ENCODE peak calls at places on chromosomes 13 and 19, in five cellular contexts. Y is GM12878, U is HCT116, N is K562, P is H1. S is an unnamed sample.

GRCh38 chr19:10454267-10454666 is 33.9 kb downstream of the PDE4A start:
- DNase-seq in Y (no peak), U (no peak), N (peak), P (peak), S (no peak)

GRCh38 chr13:95298971-95299627 is 2.2 kb downstream of the ABCC4 start:
- DNase-seq in Y (no peak), U (peak), N (peak), P (no peak), S (no peak)

GRCh38 chr19:30490760-30491159 is 118.6 kb downstream of the ZNF536 start:
- DNase-seq in Y (no peak), U (no peak), N (no peak), P (no peak), S (no peak)

GRCh38 chr13:99956473-99957349 is 14.9 kb downstream of the ZIC5 start:
- DNase-seq in Y (no peak), U (no peak), N (no peak), P (peak), S (peak)

GRCh38 chr13:31587696-31588266 is 151.5 kb upstream of the RXFP2 start:
- DNase-seq in Y (no peak), U (no peak), N (no peak), P (no peak), S (no peak)

GRCh38 chr19:48955308-48955958 is 758 bp downstream of the BAX start:
- DNase-seq in Y (no peak), U (no peak), N (no peak), P (no peak), S (no peak)

GRCh38 chr19:33193864-33194362 is at the start of gene LRP3:
- DNase-seq in Y (no peak), U (no peak), N (no peak), P (no peak), S (no peak)

GRCh38 chr19:51294211-51294976 is 17.1 kb upstream of the IGLON5 start:
- DNase-seq in Y (no peak), U (no peak), N (no peak), P (peak), S (no peak)

GRCh38 chr13:33153421-33154381 is 131.9 kb downstream of the STARD13 start:
- DNase-seq in Y (no peak), U (no peak), N (no peak), P (no peak), S (peak)

GRCh38 chr13:40061466-40062450 is 406.3 kb downstream of the COG6 start:
- DNase-seq in Y (no peak), U (no peak), N (no peak), P (no peak), S (no peak)

GRCh38 chr13:21009036-21009435 is 52.4 kb downstream of the LATS2 start:
- DNase-seq in Y (no peak), U (no peak), N (no peak), P (no peak), S (no peak)

GRCh38 chr19:51002542-51003311 is 1.3 kb upstream of the KLK8 start:
- DNase-seq in Y (no peak), U (peak), N (peak), P (peak), S (no peak)

GRCh38 chr13:98821372-98822237 is 69.1 kb upstream of the SLC15A1 start:
- DNase-seq in Y (no peak), U (no peak), N (no peak), P (no peak), S (peak)

GRCh38 chr19:860481-861098 is 1.1 kb downstream of the CFD start:
- DNase-seq in Y (no peak), U (peak), N (peak), P (no peak), S (peak)

GRCh38 chr19:53977991-53978731 is 13.3 kb upstream of the CACNG6 start:
- DNase-seq in Y (no peak), U (peak), N (peak), P (peak), S (no peak)

GRCh38 chr19:14954071-14954655 is 12.9 kb downstream of the OR7C2 start:
- DNase-seq in Y (no peak), U (no peak), N (peak), P (no peak), S (no peak)

GRCh38 chr19:47032171-47032811 is 12.7 kb downstream of the NPAS1 start:
- DNase-seq in Y (no peak), U (peak), N (peak), P (peak), S (no peak)

GRCh38 chr19:28864577-28865042 is 348.3 kb downstream of the UQCRFS1 start:
- DNase-seq in Y (no peak), U (no peak), N (no peak), P (no peak), S (no peak)

GRCh38 chr19:39671739-39672363 is 16.1 kb downstream of the LGALS16 start:
- DNase-seq in Y (no peak), U (peak), N (peak), P (peak), S (peak)

GRCh38 chr13:51330741-51331140 is 8.8 kb upstream of the SERPINE3 start:
- DNase-seq in Y (peak), U (no peak), N (no peak), P (no peak), S (no peak)

GRCh38 chr13:50419466-50419865 is 404.2 kb downstream of the KCNRG start:
- DNase-seq in Y (no peak), U (no peak), N (no peak), P (no peak), S (no peak)

GRCh38 chr19:9673912-9674668 is 810 bp downstream of the ZNF562 start:
- DNase-seq in Y (peak), U (peak), N (peak), P (no peak), S (peak)

GRCh38 chr19:41325947-41326706 is 16.2 kb downstream of the CCDC97 start:
- DNase-seq in Y (no peak), U (no peak), N (peak), P (peak), S (peak)

GRCh38 chr19:40662925-40663711 is 27.3 kb downstream of the NUMBL start:
- DNase-seq in Y (peak), U (peak), N (peak), P (peak), S (peak)

GRCh38 chr13:40026741-40027140 is 371.3 kb downstream of the COG6 start:
- DNase-seq in Y (peak), U (no peak), N (no peak), P (no peak), S (no peak)

GRCh38 chr13:45529758-45530157 is 65.0 kb downstream of the COG3 start:
- DNase-seq in Y (no peak), U (no peak), N (no peak), P (no peak), S (no peak)

GRCh38 chr13:29537736-29538624 is 57.5 kb downstream of the SLC7A1 start:
- DNase-seq in Y (no peak), U (no peak), N (no peak), P (no peak), S (no peak)

GRCh38 chr19:56712609-56713008 is 41.1 kb upstream of the ZNF835 start:
- DNase-seq in Y (no peak), U (no peak), N (no peak), P (no peak), S (no peak)

GRCh38 chr13:43805071-43805468 is 18.3 kb upstream of the ENOX1 start:
- DNase-seq in Y (no peak), U (peak), N (no peak), P (no peak), S (peak)

GRCh38 chr19:50565984-50566903 is 2.0 kb downstream of the LRRC4B start:
- DNase-seq in Y (no peak), U (no peak), N (no peak), P (peak), S (no peak)

GRCh38 chr13:102267191-102267590 is 134.7 kb downstream of the FGF14 start:
- DNase-seq in Y (no peak), U (no peak), N (no peak), P (no peak), S (no peak)

GRCh38 chr13:83878691-83879410 is 3.4 kb downstream of the SLITRK1 start:
- DNase-seq in Y (no peak), U (no peak), N (no peak), P (peak), S (no peak)

GRCh38 chr13:71801165-71801564 is 65.8 kb downstream of the DACH1 start:
- DNase-seq in Y (no peak), U (no peak), N (no peak), P (no peak), S (no peak)

GRCh38 chr19:11092181-11092538 is 2.9 kb downstream of the LDLR start:
- DNase-seq in Y (no peak), U (peak), N (no peak), P (no peak), S (peak)

GRCh38 chr19:11453468-11454341 is 18.3 kb downstream of the PRKCSH start:
- DNase-seq in Y (no peak), U (no peak), N (peak), P (peak), S (no peak)

GRCh38 chr19:3902317-3902973 is 22.0 kb downstream of the ATCAY start:
- DNase-seq in Y (no peak), U (no peak), N (no peak), P (no peak), S (no peak)
- TF ChIP-seq ZNF274 in Y (no peak), U (no peak), N (no peak), P (no peak), S (no peak)

GRCh38 chr19:3837332-3837731 is 31.5 kb downstream of the ZFR2 start:
- DNase-seq in Y (no peak), U (no peak), N (no peak), P (no peak), S (no peak)

GRCh38 chr19:3835055-3835435 is 33.8 kb downstream of the ZFR2 start:
- DNase-seq in Y (no peak), U (no peak), N (no peak), P (no peak), S (no peak)

GRCh38 chr19:3837922-3838321 is 30.9 kb downstream of the ZFR2 start:
- DNase-seq in Y (no peak), U (no peak), N (no peak), P (no peak), S (no peak)

GRCh38 chr19:3838661-3839060 is 30.2 kb downstream of the ZFR2 start:
- DNase-seq in Y (no peak), U (no peak), N (no peak), P (no peak), S (no peak)

GRCh38 chr19:3836887-3837286 is 32.0 kb downstream of the ZFR2 start:
- DNase-seq in Y (no peak), U (no peak), N (no peak), P (no peak), S (no peak)
- TF ChIP-seq JUND in Y (no peak), U (no peak), N (no peak), P (no peak), S (no peak)

DNA sequence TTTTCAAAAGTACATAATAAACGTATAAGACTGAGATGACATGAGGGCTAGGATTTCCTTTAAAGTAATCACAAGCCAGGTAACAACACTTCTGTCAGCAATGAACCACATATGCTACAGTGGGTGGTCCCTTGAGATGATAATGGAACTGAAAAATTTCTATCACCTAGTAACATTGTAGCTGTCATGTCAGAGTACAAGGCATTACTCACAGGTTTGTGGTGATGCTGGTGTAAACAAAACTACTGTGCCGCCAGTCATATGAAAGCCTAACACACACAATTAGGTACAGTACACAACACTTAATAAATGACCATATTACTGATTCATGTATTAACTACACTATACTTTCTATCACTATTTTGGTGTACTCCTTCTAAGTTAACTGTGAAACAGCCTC is 36.8 kb downstream of the MIPEP start:
- DNase-seq in Y (no peak), U (no peak), N (no peak), P (no peak), S (no peak)
- TF ChIP-seq ZNF274 in Y (no peak), U (no peak), N (no peak), P (no peak), S (no peak)

GRCh38 chr13:107866666-107867623 is 348.4 kb downstream of the LIG4 start:
- DNase-seq in Y (no peak), U (no peak), N (peak), P (peak), S (no peak)
- TF ChIP-seq JUND in Y (no peak), U (no peak), N (no peak), P (no peak), S (no peak)

GRCh38 chr13:103272770-103273169 is 206.6 kb upstream of the SLC10A2 start:
- DNase-seq in Y (no peak), U (no peak), N (no peak), P (no peak), S (no peak)
- TF ChIP-seq ZNF274 in Y (no peak), U (no peak), N (no peak), P (no peak), S (no peak)

GRCh38 chr19:12478234-12478941 is 6.2 kb downstream of the ZNF709 start:
- DNase-seq in Y (no peak), U (no peak), N (no peak), P (no peak), S (no peak)
- TF ChIP-seq JUND in Y (no peak), U (no peak), N (no peak), P (no peak), S (no peak)

GRCh38 chr13:74066937-74067336 is 67.3 kb downstream of the KLF12 start:
- DNase-seq in Y (no peak), U (no peak), N (no peak), P (no peak), S (no peak)
- TF ChIP-seq ZNF274 in Y (no peak), U (no peak), N (no peak), P (no peak), S (no peak)

GRCh38 chr19:16061943-16062342 is 14.4 kb upstream of the TPM4 start:
- DNase-seq in Y (no peak), U (no peak), N (no peak), P (no peak), S (no peak)
- TF ChIP-seq JUND in Y (no peak), U (no peak), N (no peak), P (no peak), S (no peak)

S was measured in HepG2.